ENCODE peak calls at places on chromosomes 6 and 20, in nine cellular contexts. One of them, this sample, is unnamed.

GRCh38 chr6:156359912-156360311 is 417.3 kb upstream of the ARID1B start:
- DNase-seq in HepG2: peak; percentile 19
- DNase-seq in ascending aorta: no peak
- DNase-seq in coronary artery: no peak
- DNase-seq in caudate nucleus: no peak
- DNase-seq in ovary: no peak
- DNase-seq in breast epithelium: no peak
- DNase-seq in endothelial cell of umbilical vein: no peak
- DNase-seq in SJSA1: no peak
- DNase-seq in this sample: no peak

GRCh38 chr20:12072945-12073245 is 155.2 kb downstream of the BTBD3 start:
- DNase-seq in HepG2: no peak
- DNase-seq in ascending aorta: no peak
- DNase-seq in coronary artery: no peak
- DNase-seq in caudate nucleus: no peak
- DNase-seq in ovary: no peak
- DNase-seq in breast epithelium: no peak
- DNase-seq in endothelial cell of umbilical vein: no peak
- DNase-seq in SJSA1: peak; percentile 46
- DNase-seq in this sample: no peak

GRCh38 chr6:15755555-15755954 is 92.7 kb upstream of the DTNBP1 start:
- DNase-seq in HepG2: no peak
- DNase-seq in ascending aorta: no peak
- DNase-seq in coronary artery: no peak
- DNase-seq in caudate nucleus: no peak
- DNase-seq in ovary: no peak
- DNase-seq in breast epithelium: no peak
- DNase-seq in endothelial cell of umbilical vein: no peak
- DNase-seq in SJSA1: no peak
- DNase-seq in this sample: no peak

GRCh38 chr6:18340781-18341551 is 46.2 kb upstream of the RNF144B start:
- DNase-seq in HepG2: no peak
- DNase-seq in ascending aorta: no peak
- DNase-seq in coronary artery: no peak
- DNase-seq in caudate nucleus: no peak
- DNase-seq in ovary: no peak
- DNase-seq in breast epithelium: peak; percentile 80
- DNase-seq in endothelial cell of umbilical vein: no peak
- DNase-seq in SJSA1: no peak
- DNase-seq in this sample: no peak

GRCh38 chr20:46592580-46593362 is 42.3 kb upstream of the OCSTAMP start:
- DNase-seq in HepG2: peak; percentile 36
- DNase-seq in ascending aorta: no peak
- DNase-seq in coronary artery: no peak
- DNase-seq in caudate nucleus: no peak
- DNase-seq in ovary: no peak
- DNase-seq in breast epithelium: no peak
- DNase-seq in endothelial cell of umbilical vein: no peak
- DNase-seq in SJSA1: no peak
- DNase-seq in this sample: no peak

GRCh38 chr6:1645466-1646185 is 35.9 kb downstream of the FOXC1 start:
- DNase-seq in HepG2: no peak
- DNase-seq in ascending aorta: no peak
- DNase-seq in coronary artery: no peak
- DNase-seq in caudate nucleus: no peak
- DNase-seq in ovary: no peak
- DNase-seq in breast epithelium: no peak
- DNase-seq in endothelial cell of umbilical vein: no peak
- DNase-seq in SJSA1: no peak
- DNase-seq in this sample: no peak

GRCh38 chr6:112348891-112349736 is 2.0 kb downstream of the RFPL4B start:
- DNase-seq in HepG2: no peak
- DNase-seq in ascending aorta: no peak
- DNase-seq in coronary artery: no peak
- DNase-seq in caudate nucleus: no peak
- DNase-seq in ovary: no peak
- DNase-seq in breast epithelium: no peak
- DNase-seq in endothelial cell of umbilical vein: no peak
- DNase-seq in SJSA1: no peak
- DNase-seq in this sample: no peak

GRCh38 chr6:122969999-122970398 is 26.0 kb upstream of the CLVS2 start:
- DNase-seq in HepG2: no peak
- DNase-seq in ascending aorta: no peak
- DNase-seq in coronary artery: no peak
- DNase-seq in caudate nucleus: no peak
- DNase-seq in ovary: no peak
- DNase-seq in breast epithelium: no peak
- DNase-seq in endothelial cell of umbilical vein: no peak
- DNase-seq in SJSA1: no peak
- DNase-seq in this sample: no peak

GRCh38 chr6:37972994-37973757 is 153.6 kb downstream of the ZFAND3 start:
- DNase-seq in HepG2: no peak
- DNase-seq in ascending aorta: no peak
- DNase-seq in coronary artery: no peak
- DNase-seq in caudate nucleus: no peak
- DNase-seq in ovary: no peak
- DNase-seq in breast epithelium: no peak
- DNase-seq in endothelial cell of umbilical vein: no peak
- DNase-seq in SJSA1: no peak
- DNase-seq in this sample: no peak

GRCh38 chr6:10297825-10298224 is 117.0 kb downstream of the TFAP2A start:
- DNase-seq in HepG2: no peak
- DNase-seq in ascending aorta: no peak
- DNase-seq in coronary artery: no peak
- DNase-seq in caudate nucleus: no peak
- DNase-seq in ovary: no peak
- DNase-seq in breast epithelium: no peak
- DNase-seq in endothelial cell of umbilical vein: no peak
- DNase-seq in SJSA1: no peak
- DNase-seq in this sample: no peak

GRCh38 chr20:1779567-1779966 is 115.6 kb upstream of the SIRPA start:
- DNase-seq in HepG2: no peak
- DNase-seq in ascending aorta: no peak
- DNase-seq in coronary artery: no peak
- DNase-seq in caudate nucleus: no peak
- DNase-seq in ovary: no peak
- DNase-seq in breast epithelium: no peak
- DNase-seq in endothelial cell of umbilical vein: no peak
- DNase-seq in SJSA1: no peak
- DNase-seq in this sample: no peak

GRCh38 chr6:122609881-122610689 is at the start of gene PKIB:
- DNase-seq in HepG2: peak; percentile 64
- DNase-seq in ascending aorta: no peak
- DNase-seq in coronary artery: peak; percentile 73
- DNase-seq in caudate nucleus: peak; percentile 13
- DNase-seq in ovary: peak; percentile 33
- DNase-seq in breast epithelium: peak; percentile 54
- DNase-seq in endothelial cell of umbilical vein: peak; percentile 71
- DNase-seq in SJSA1: peak; percentile 49
- DNase-seq in this sample: peak; percentile 38

GRCh38 chr6:143158113-143158581 is 97.5 kb downstream of the AIG1 start:
- DNase-seq in HepG2: no peak
- DNase-seq in ascending aorta: no peak
- DNase-seq in coronary artery: no peak
- DNase-seq in caudate nucleus: no peak
- DNase-seq in ovary: no peak
- DNase-seq in breast epithelium: no peak
- DNase-seq in endothelial cell of umbilical vein: no peak
- DNase-seq in SJSA1: no peak
- DNase-seq in this sample: no peak

GRCh38 chr6:166442131-166442530 is 59.4 kb upstream of the MPC1 start:
- DNase-seq in HepG2: no peak
- DNase-seq in ascending aorta: no peak
- DNase-seq in coronary artery: no peak
- DNase-seq in caudate nucleus: no peak
- DNase-seq in ovary: no peak
- DNase-seq in breast epithelium: no peak
- DNase-seq in endothelial cell of umbilical vein: no peak
- DNase-seq in SJSA1: no peak
- DNase-seq in this sample: no peak

GRCh38 chr6:89963391-89963790 is 69.1 kb downstream of the GJA10 start:
- DNase-seq in HepG2: no peak
- DNase-seq in ascending aorta: no peak
- DNase-seq in coronary artery: no peak
- DNase-seq in caudate nucleus: no peak
- DNase-seq in ovary: no peak
- DNase-seq in breast epithelium: no peak
- DNase-seq in endothelial cell of umbilical vein: no peak
- DNase-seq in SJSA1: no peak
- DNase-seq in this sample: no peak

GRCh38 chr6:136014454-136015421 is 163.2 kb downstream of the PDE7B start:
- DNase-seq in HepG2: no peak
- DNase-seq in ascending aorta: no peak
- DNase-seq in coronary artery: no peak
- DNase-seq in caudate nucleus: peak; percentile 35
- DNase-seq in ovary: peak; percentile 52
- DNase-seq in breast epithelium: no peak
- DNase-seq in endothelial cell of umbilical vein: no peak
- DNase-seq in SJSA1: peak; percentile 88
- DNase-seq in this sample: no peak
- H3K27ac ChIP-seq in HepG2: no peak overlapping the region
- H3K27ac ChIP-seq in ascending aorta: no peak overlapping the region
- H3K27ac ChIP-seq in coronary artery: no peak overlapping the region
- H3K27ac ChIP-seq in caudate nucleus: peak overlapping the region; percentile 71
- H3K27ac ChIP-seq in ovary: peak overlapping the region; percentile 43
- H3K27ac ChIP-seq in breast epithelium: no peak overlapping the region
- H3K27ac ChIP-seq in endothelial cell of umbilical vein: no peak overlapping the region
- H3K27ac ChIP-seq in SJSA1: peak overlapping the region; percentile 86
- H3K27ac ChIP-seq in this sample: no peak overlapping the region

GRCh38 chr20:48679011-48679410 is 148.8 kb downstream of the PREX1 start:
- DNase-seq in HepG2: no peak
- DNase-seq in ascending aorta: no peak
- DNase-seq in coronary artery: no peak
- DNase-seq in caudate nucleus: no peak
- DNase-seq in ovary: no peak
- DNase-seq in breast epithelium: no peak
- DNase-seq in endothelial cell of umbilical vein: no peak
- DNase-seq in SJSA1: no peak
- DNase-seq in this sample: no peak

GRCh38 chr20:48676125-48676524 is 151.7 kb downstream of the PREX1 start:
- DNase-seq in HepG2: no peak
- DNase-seq in ascending aorta: no peak
- DNase-seq in coronary artery: no peak
- DNase-seq in caudate nucleus: no peak
- DNase-seq in ovary: no peak
- DNase-seq in breast epithelium: no peak
- DNase-seq in endothelial cell of umbilical vein: no peak
- DNase-seq in SJSA1: no peak
- DNase-seq in this sample: no peak

GRCh38 chr20:48679603-48680002 is 148.2 kb downstream of the PREX1 start:
- DNase-seq in HepG2: no peak
- DNase-seq in ascending aorta: no peak
- DNase-seq in coronary artery: no peak
- DNase-seq in caudate nucleus: no peak
- DNase-seq in ovary: no peak
- DNase-seq in breast epithelium: no peak
- DNase-seq in endothelial cell of umbilical vein: no peak
- DNase-seq in SJSA1: no peak
- DNase-seq in this sample: no peak

GRCh38 chr20:48674461-48674860 is 153.3 kb downstream of the PREX1 start:
- DNase-seq in HepG2: no peak
- DNase-seq in ascending aorta: no peak
- DNase-seq in coronary artery: no peak
- DNase-seq in caudate nucleus: no peak
- DNase-seq in ovary: no peak
- DNase-seq in breast epithelium: no peak
- DNase-seq in endothelial cell of umbilical vein: no peak
- DNase-seq in SJSA1: no peak
- DNase-seq in this sample: no peak

GRCh38 chr20:48676795-48677447 is 150.9 kb downstream of the PREX1 start:
- DNase-seq in HepG2: no peak
- DNase-seq in ascending aorta: no peak
- DNase-seq in coronary artery: no peak
- DNase-seq in caudate nucleus: no peak
- DNase-seq in ovary: no peak
- DNase-seq in breast epithelium: no peak
- DNase-seq in endothelial cell of umbilical vein: no peak
- DNase-seq in SJSA1: no peak
- DNase-seq in this sample: no peak
- H3K27ac ChIP-seq in HepG2: no peak overlapping the region
- H3K27ac ChIP-seq in ascending aorta: no peak overlapping the region
- H3K27ac ChIP-seq in coronary artery: no peak overlapping the region
- H3K27ac ChIP-seq in caudate nucleus: no peak overlapping the region
- H3K27ac ChIP-seq in ovary: no peak overlapping the region
- H3K27ac ChIP-seq in breast epithelium: no peak overlapping the region
- H3K27ac ChIP-seq in endothelial cell of umbilical vein: no peak overlapping the region
- H3K27ac ChIP-seq in SJSA1: no peak overlapping the region
- H3K27ac ChIP-seq in this sample: no peak overlapping the region

GRCh38 chr20:58235010-58235409 is 6.6 kb upstream of the ANKRD60 start:
- DNase-seq in HepG2: no peak
- DNase-seq in ascending aorta: no peak
- DNase-seq in coronary artery: no peak
- DNase-seq in caudate nucleus: no peak
- DNase-seq in ovary: no peak
- DNase-seq in breast epithelium: no peak
- DNase-seq in endothelial cell of umbilical vein: no peak
- DNase-seq in SJSA1: no peak
- DNase-seq in this sample: no peak

GRCh38 chr20:58238490-58238889 is 10.0 kb upstream of the ANKRD60 start:
- DNase-seq in HepG2: no peak
- DNase-seq in ascending aorta: no peak
- DNase-seq in coronary artery: no peak
- DNase-seq in caudate nucleus: no peak
- DNase-seq in ovary: no peak
- DNase-seq in breast epithelium: no peak
- DNase-seq in endothelial cell of umbilical vein: no peak
- DNase-seq in SJSA1: no peak
- DNase-seq in this sample: no peak

GRCh38 chr20:58236612-58237317 is 8.3 kb upstream of the ANKRD60 start:
- DNase-seq in HepG2: peak; percentile 52
- DNase-seq in ascending aorta: no peak
- DNase-seq in coronary artery: no peak
- DNase-seq in caudate nucleus: peak; percentile 63
- DNase-seq in ovary: peak; percentile 83
- DNase-seq in breast epithelium: peak; percentile 30
- DNase-seq in endothelial cell of umbilical vein: peak; percentile 66
- DNase-seq in SJSA1: peak; percentile 79
- DNase-seq in this sample: peak; percentile 71

GRCh38 chr20:58239216-58239615 is 10.8 kb upstream of the ANKRD60 start:
- DNase-seq in HepG2: no peak
- DNase-seq in ascending aorta: no peak
- DNase-seq in coronary artery: no peak
- DNase-seq in caudate nucleus: no peak
- DNase-seq in ovary: no peak
- DNase-seq in breast epithelium: no peak
- DNase-seq in endothelial cell of umbilical vein: no peak
- DNase-seq in SJSA1: no peak
- DNase-seq in this sample: no peak

GRCh38 chr20:58237318-58238182 is 9.1 kb upstream of the ANKRD60 start:
- DNase-seq in HepG2: no peak
- DNase-seq in ascending aorta: no peak
- DNase-seq in coronary artery: no peak
- DNase-seq in caudate nucleus: no peak
- DNase-seq in ovary: no peak
- DNase-seq in breast epithelium: no peak
- DNase-seq in endothelial cell of umbilical vein: no peak
- DNase-seq in SJSA1: peak; percentile 69
- DNase-seq in this sample: no peak
- H3K27ac ChIP-seq in HepG2: no peak overlapping the region
- H3K27ac ChIP-seq in ascending aorta: peak overlapping the region; percentile 45
- H3K27ac ChIP-seq in coronary artery: no peak overlapping the region
- H3K27ac ChIP-seq in caudate nucleus: no peak overlapping the region
- H3K27ac ChIP-seq in ovary: no peak overlapping the region
- H3K27ac ChIP-seq in breast epithelium: no peak overlapping the region
- H3K27ac ChIP-seq in endothelial cell of umbilical vein: no peak overlapping the region
- H3K27ac ChIP-seq in SJSA1: peak overlapping the region; percentile 25
- H3K27ac ChIP-seq in this sample: no peak overlapping the region

GRCh38 chr20:58624687-58625086 is 26.4 kb upstream of the STX16 start:
- DNase-seq in HepG2: no peak
- DNase-seq in ascending aorta: no peak
- DNase-seq in coronary artery: no peak
- DNase-seq in caudate nucleus: no peak
- DNase-seq in ovary: no peak
- DNase-seq in breast epithelium: no peak
- DNase-seq in endothelial cell of umbilical vein: no peak
- DNase-seq in SJSA1: no peak
- DNase-seq in this sample: no peak
- H3K27ac ChIP-seq in HepG2: no peak overlapping the region
- H3K27ac ChIP-seq in ascending aorta: no peak overlapping the region
- H3K27ac ChIP-seq in coronary artery: no peak overlapping the region
- H3K27ac ChIP-seq in caudate nucleus: no peak overlapping the region
- H3K27ac ChIP-seq in ovary: no peak overlapping the region
- H3K27ac ChIP-seq in breast epithelium: no peak overlapping the region
- H3K27ac ChIP-seq in endothelial cell of umbilical vein: peak overlapping the region; percentile 76
- H3K27ac ChIP-seq in SJSA1: peak overlapping the region; percentile 90
- H3K27ac ChIP-seq in this sample: no peak overlapping the region